ENCODE peak calls at places on chromosomes 13 and 19, in four cellular contexts. I is transverse colon, J is tibial artery, W is ascending aorta. Z is an unnamed sample.

GRCh38 chr19:34228347-34228746 is 26.0 kb upstream of the GARRE1 start:
- DNase-seq in W (no peak), J (no peak), I (no peak), Z (no peak)

GRCh38 chr19:35042954-35043604 is 1.6 kb downstream of the HPN start:
- DNase-seq in J (no peak), W (no peak), I (no peak), Z (no peak)

GRCh38 chr19:53865918-53866696 is 1.6 kb upstream of the MYADM start:
- DNase-seq in I (peak), W (no peak), J (peak), Z (peak)

GRCh38 chr13:113836917-113837553 is 26.8 kb downstream of the GAS6 start:
- DNase-seq in W (no peak), I (no peak), J (peak), Z (peak)

GRCh38 chr13:43564941-43565340 is 221.8 kb downstream of the ENOX1 start:
- DNase-seq in J (no peak), I (no peak), W (no peak), Z (no peak)

GRCh38 chr19:46955813-46956371 is 63.7 kb upstream of the NPAS1 start:
- DNase-seq in W (no peak), J (no peak), I (no peak), Z (no peak)

GRCh38 chr19:4067396-4068057 is 828 bp upstream of the ZBTB7A start:
- DNase-seq in J (no peak), W (no peak), I (no peak), Z (peak)

GRCh38 chr13:98751397-98752110 is 918 bp downstream of the SLC15A1 start:
- DNase-seq in W (no peak), I (peak), J (no peak), Z (no peak)

GRCh38 chr13:94595006-94595942 is 678 bp downstream of the TGDS start:
- DNase-seq in I (peak), W (no peak), J (no peak), Z (peak)

GRCh38 chr13:100520936-100521765 is 67.4 kb downstream of the GGACT start:
- DNase-seq in J (no peak), W (no peak), I (no peak), Z (no peak)

GRCh38 chr19:48741222-48741999 is 1.0 kb upstream of the RASIP1 start:
- DNase-seq in J (no peak), W (no peak), I (peak), Z (no peak)

GRCh38 chr19:4933528-4933927 is 24.2 kb downstream of the UHRF1 start:
- DNase-seq in J (no peak), W (no peak), I (peak), Z (no peak)

GRCh38 chr13:99642006-99642405 is 140.7 kb downstream of the TM9SF2 start:
- DNase-seq in J (no peak), W (no peak), I (no peak), Z (no peak)

GRCh38 chr19:35107541-35107939 is 8.1 kb upstream of the FXYD3 start:
- DNase-seq in I (peak), J (no peak), W (no peak), Z (no peak)

GRCh38 chr19:17196610-17197009 is 18.5 kb upstream of the USE1 start:
- DNase-seq in J (no peak), W (no peak), I (no peak), Z (no peak)

GRCh38 chr13:110471833-110472162 is 89.7 kb downstream of the RAB20 start:
- DNase-seq in J (peak), W (peak), I (peak), Z (no peak)

GRCh38 chr13:105220886-105221285 is 1314.6 kb downstream of the EFNB2 start:
- DNase-seq in W (no peak), I (no peak), J (no peak), Z (no peak)

GRCh38 chr19:39834287-39834841 is 402 bp upstream of the DYRK1B start:
- DNase-seq in J (no peak), W (no peak), I (no peak), Z (no peak)
- H3K4me3 ChIP-seq in J (peak), W (peak), I (no peak), Z (peak)

GRCh38 chr13:89856512-89856911 is 1491.0 kb upstream of the MIR17HG start:
- DNase-seq in J (no peak), I (no peak), W (no peak), Z (no peak)
- H3K4me3 ChIP-seq in J (no peak), I (no peak), W (no peak), Z (no peak)

GRCh38 chr19:31969955-31970545 is 375.4 kb upstream of the ZNF507 start:
- DNase-seq in J (no peak), I (no peak), W (no peak), Z (no peak)
- H3K4me3 ChIP-seq in J (no peak), I (no peak), W (no peak), Z (no peak)

GRCh38 chr19:11168568-11168967 is 13.0 kb upstream of the SPC24 start:
- DNase-seq in I (no peak), J (no peak), W (peak), Z (no peak)

GRCh38 chr19:11166281-11167142 is 10.9 kb upstream of the SPC24 start:
- DNase-seq in W (no peak), J (no peak), I (no peak), Z (no peak)

GRCh38 chr19:11164879-11165406 is 9.4 kb upstream of the SPC24 start:
- DNase-seq in I (peak), J (peak), W (peak), Z (peak)

GRCh38 chr19:11164278-11164677 is 8.7 kb upstream of the SPC24 start:
- DNase-seq in J (no peak), I (no peak), W (no peak), Z (no peak)

GRCh38 chr19:11165486-11166030 is 10.0 kb upstream of the SPC24 start:
- DNase-seq in W (no peak), J (no peak), I (no peak), Z (no peak)
- H3K4me3 ChIP-seq in W (no peak), J (peak), I (no peak), Z (no peak)

Z was measured in ovary.